ENCODE peak calls at places on chromosomes 1 and 21, in five cellular contexts. One of them, this sample, is unnamed.

GRCh38 chr1:86200901-86201300 is 44.3 kb upstream of the COL24A1 start:
- DNase-seq in ACHN: no peak
- DNase-seq in COR-L47: no peak
- DNase-seq in hepatocyte: no peak
- DNase-seq in heart left ventricle: no peak
- DNase-seq in this sample: no peak

GRCh38 chr1:152654110-152654509 is 9.1 kb upstream of the LCE2D start:
- DNase-seq in hepatocyte: no peak
- DNase-seq in COR-L47: peak; percentile 30
- DNase-seq in ACHN: peak; percentile 65
- DNase-seq in heart left ventricle: no peak
- DNase-seq in this sample: peak; percentile 70

GRCh38 chr21:45556645-45557601 is 14.7 kb upstream of the SLC19A1 start:
- DNase-seq in hepatocyte: no peak
- DNase-seq in heart left ventricle: peak; percentile 67
- DNase-seq in COR-L47: no peak
- DNase-seq in ACHN: no peak
- DNase-seq in this sample: no peak

GRCh38 chr1:167152192-167152876 is 58.5 kb downstream of the STYXL2 start:
- DNase-seq in heart left ventricle: no peak
- DNase-seq in hepatocyte: no peak
- DNase-seq in ACHN: no peak
- DNase-seq in COR-L47: no peak
- DNase-seq in this sample: no peak

GRCh38 chr21:28885853-28886177 is 106.9 kb downstream of the LTN1 start:
- DNase-seq in heart left ventricle: no peak
- DNase-seq in hepatocyte: no peak
- DNase-seq in COR-L47: no peak
- DNase-seq in ACHN: no peak
- DNase-seq in this sample: no peak

GRCh38 chr1:234934611-234935033 is 194.0 kb downstream of the TOMM20 start:
- DNase-seq in heart left ventricle: no peak
- DNase-seq in hepatocyte: no peak
- DNase-seq in ACHN: no peak
- DNase-seq in COR-L47: no peak
- DNase-seq in this sample: no peak

GRCh38 chr1:68409426-68409825 is 40.3 kb downstream of the RPE65 start:
- DNase-seq in COR-L47: no peak
- DNase-seq in heart left ventricle: no peak
- DNase-seq in hepatocyte: no peak
- DNase-seq in ACHN: no peak
- DNase-seq in this sample: no peak

GRCh38 chr1:42951588-42951987 is 7.1 kb downstream of the SLC2A1 start:
- DNase-seq in COR-L47: no peak
- DNase-seq in hepatocyte: no peak
- DNase-seq in heart left ventricle: no peak
- DNase-seq in ACHN: no peak
- DNase-seq in this sample: no peak

GRCh38 chr1:112337028-112337531 is 58.9 kb upstream of the CTTNBP2NL start:
- DNase-seq in ACHN: peak; percentile 49
- DNase-seq in COR-L47: peak; percentile 46
- DNase-seq in heart left ventricle: no peak
- DNase-seq in hepatocyte: peak; percentile 66
- DNase-seq in this sample: peak; percentile 6

GRCh38 chr1:185568155-185569123 is 165.8 kb upstream of the HMCN1 start:
- DNase-seq in COR-L47: no peak
- DNase-seq in hepatocyte: no peak
- DNase-seq in heart left ventricle: no peak
- DNase-seq in ACHN: no peak
- DNase-seq in this sample: no peak

GRCh38 chr1:18951818-18952391 is 4.6 kb downstream of the IFFO2 start:
- DNase-seq in COR-L47: no peak
- DNase-seq in heart left ventricle: no peak
- DNase-seq in ACHN: no peak
- DNase-seq in hepatocyte: no peak
- DNase-seq in this sample: no peak

GRCh38 chr1:178064191-178064821 is 29.6 kb upstream of the RASAL2 start:
- DNase-seq in heart left ventricle: no peak
- DNase-seq in ACHN: no peak
- DNase-seq in COR-L47: no peak
- DNase-seq in hepatocyte: no peak
- DNase-seq in this sample: no peak

GRCh38 chr1:228288536-228289238 is 80.8 kb downstream of the OBSCN start:
- DNase-seq in ACHN: no peak
- DNase-seq in heart left ventricle: peak; percentile 47
- DNase-seq in COR-L47: no peak
- DNase-seq in hepatocyte: no peak
- DNase-seq in this sample: no peak

GRCh38 chr1:193727850-193728249 is 541.4 kb upstream of the B3GALT2 start:
- DNase-seq in hepatocyte: no peak
- DNase-seq in COR-L47: peak; percentile 26
- DNase-seq in heart left ventricle: no peak
- DNase-seq in ACHN: no peak
- DNase-seq in this sample: no peak

GRCh38 chr1:89254658-89255287 is 17.9 kb downstream of the GBP5 start:
- DNase-seq in heart left ventricle: no peak
- DNase-seq in hepatocyte: no peak
- DNase-seq in COR-L47: peak; percentile 96
- DNase-seq in ACHN: no peak
- DNase-seq in this sample: peak; percentile 97

GRCh38 chr1:159953866-159954515 is at the start of gene SLAMF9:
- DNase-seq in hepatocyte: no peak
- DNase-seq in COR-L47: no peak
- DNase-seq in heart left ventricle: no peak
- DNase-seq in ACHN: no peak
- DNase-seq in this sample: no peak

GRCh38 chr1:204180133-204180532 is 14.0 kb upstream of the REN start:
- DNase-seq in ACHN: no peak
- DNase-seq in hepatocyte: no peak
- DNase-seq in COR-L47: no peak
- DNase-seq in heart left ventricle: no peak
- DNase-seq in this sample: no peak

GRCh38 chr1:83828456-83828855 is 170.5 kb downstream of the TTLL7 start:
- DNase-seq in hepatocyte: no peak
- DNase-seq in COR-L47: no peak
- DNase-seq in ACHN: no peak
- DNase-seq in heart left ventricle: no peak
- DNase-seq in this sample: no peak

GRCh38 chr1:7644906-7645750 is 126.0 kb upstream of the VAMP3 start:
- DNase-seq in ACHN: no peak
- DNase-seq in COR-L47: peak; percentile 97
- DNase-seq in heart left ventricle: peak; percentile 80
- DNase-seq in hepatocyte: no peak
- DNase-seq in this sample: peak; percentile 97

GRCh38 chr1:205449750-205450443 is 5.9 kb downstream of the BLACAT1 start:
- DNase-seq in COR-L47: no peak
- DNase-seq in heart left ventricle: no peak
- DNase-seq in hepatocyte: peak; percentile 89
- DNase-seq in ACHN: peak; percentile 86
- DNase-seq in this sample: no peak

GRCh38 chr1:207036865-207037264 is 4.3 kb upstream of the C1orf116 start:
- DNase-seq in ACHN: no peak
- DNase-seq in heart left ventricle: no peak
- DNase-seq in hepatocyte: no peak
- DNase-seq in COR-L47: no peak
- DNase-seq in this sample: no peak

GRCh38 chr1:219383273-219383672 is 209.6 kb downstream of the LYPLAL1 start:
- DNase-seq in heart left ventricle: no peak
- DNase-seq in COR-L47: no peak
- DNase-seq in hepatocyte: no peak
- DNase-seq in ACHN: no peak
- DNase-seq in this sample: no peak

GRCh38 chr1:17935230-17935629 is 172.4 kb upstream of the IGSF21 start:
- DNase-seq in ACHN: no peak
- DNase-seq in hepatocyte: peak; percentile 24
- DNase-seq in heart left ventricle: no peak
- DNase-seq in COR-L47: no peak
- DNase-seq in this sample: no peak

GRCh38 chr1:12615916-12616708 is 1.9 kb downstream of the DHRS3 start:
- DNase-seq in heart left ventricle: peak; percentile 85
- DNase-seq in hepatocyte: peak; percentile 81
- DNase-seq in COR-L47: no peak
- DNase-seq in ACHN: peak; percentile 53
- DNase-seq in this sample: peak; percentile 39

GRCh38 chr21:41653944-41654625 is 112.8 kb downstream of the RIPK4 start:
- DNase-seq in hepatocyte: no peak
- DNase-seq in ACHN: no peak
- DNase-seq in COR-L47: no peak
- DNase-seq in heart left ventricle: no peak
- DNase-seq in this sample: no peak

GRCh38 chr1:110011527-110012041 is 22.8 kb upstream of the STRIP1 start:
- DNase-seq in heart left ventricle: no peak
- DNase-seq in COR-L47: no peak
- DNase-seq in ACHN: peak; percentile 49
- DNase-seq in hepatocyte: peak; percentile 68
- DNase-seq in this sample: no peak

GRCh38 chr1:53722025-53722424 is 16.9 kb downstream of the GLIS1 start:
- DNase-seq in hepatocyte: no peak
- DNase-seq in heart left ventricle: no peak
- DNase-seq in ACHN: no peak
- DNase-seq in COR-L47: no peak
- DNase-seq in this sample: no peak

GRCh38 chr1:68111804-68112436 is 61.5 kb upstream of the DIRAS3 start:
- DNase-seq in ACHN: peak; percentile 76
- DNase-seq in hepatocyte: peak; percentile 85
- DNase-seq in heart left ventricle: peak; percentile 80
- DNase-seq in COR-L47: peak; percentile 82
- DNase-seq in this sample: peak; percentile 59

GRCh38 chr1:221810406-221810805 is 68.5 kb upstream of the DUSP10 start:
- DNase-seq in COR-L47: no peak
- DNase-seq in hepatocyte: no peak
- DNase-seq in ACHN: no peak
- DNase-seq in heart left ventricle: no peak
- DNase-seq in this sample: no peak

GRCh38 chr1:117759535-117759934 is 153.7 kb downstream of the TENT5C start:
- DNase-seq in hepatocyte: no peak
- DNase-seq in COR-L47: no peak
- DNase-seq in heart left ventricle: no peak
- DNase-seq in ACHN: no peak
- DNase-seq in this sample: no peak

GRCh38 chr21:29481641-29482040 is 182.9 kb downstream of the BACH1 start:
- DNase-seq in COR-L47: no peak
- DNase-seq in heart left ventricle: no peak
- DNase-seq in hepatocyte: no peak
- DNase-seq in ACHN: no peak
- DNase-seq in this sample: no peak

GRCh38 chr1:116157096-116157495 is 45.9 kb downstream of the MAB21L3 start:
- DNase-seq in hepatocyte: no peak
- DNase-seq in ACHN: no peak
- DNase-seq in COR-L47: no peak
- DNase-seq in heart left ventricle: no peak
- DNase-seq in this sample: no peak

GRCh38 chr21:18764720-18765119 is 361.1 kb upstream of the TMPRSS15 start:
- DNase-seq in heart left ventricle: no peak
- DNase-seq in COR-L47: no peak
- DNase-seq in hepatocyte: no peak
- DNase-seq in ACHN: no peak
- DNase-seq in this sample: no peak

GRCh38 chr1:62076286-62076685 is 118.4 kb upstream of the L1TD1 start:
- DNase-seq in hepatocyte: peak; percentile 14
- DNase-seq in heart left ventricle: no peak
- DNase-seq in COR-L47: no peak
- DNase-seq in ACHN: peak; percentile 65
- DNase-seq in this sample: peak; percentile 2

GRCh38 chr1:160220301-160220700 is 15.1 kb downstream of the PEA15 start:
- DNase-seq in heart left ventricle: no peak
- DNase-seq in ACHN: no peak
- DNase-seq in hepatocyte: no peak
- DNase-seq in COR-L47: no peak
- DNase-seq in this sample: no peak

GRCh38 chr1:204254031-204254661 is 40.4 kb upstream of the GOLT1A start:
- DNase-seq in ACHN: no peak
- DNase-seq in hepatocyte: peak; percentile 49
- DNase-seq in COR-L47: no peak
- DNase-seq in heart left ventricle: no peak
- DNase-seq in this sample: no peak

GRCh38 chr1:34784751-34785221 is 3.8 kb downstream of the GJB3 start:
- DNase-seq in COR-L47: no peak
- DNase-seq in ACHN: no peak
- DNase-seq in heart left ventricle: no peak
- DNase-seq in hepatocyte: no peak
- DNase-seq in this sample: no peak